ENCODE peak calls at places on chromosomes 11 and 22, in eight cellular contexts. O is K562, R is GM23248, X is endothelial cell of umbilical vein, T is PC-3, Q is OCI-LY7, I is neuronal stem cell, D is SK-N-SH. W is an unnamed sample.

GRCh38 chr11:10366568-10367331 is 61.9 kb downstream of the ADM start:
- DNase-seq in I (peak), T (peak), O (peak), R (peak), Q (peak), X (peak), D (peak), W (peak)

GRCh38 chr22:19737846-19738663 is 14.7 kb downstream of the GP1BB start:
- DNase-seq in R (no peak), I (no peak), D (no peak), O (no peak), X (no peak), Q (no peak), T (no peak), W (no peak)

GRCh38 chr11:68038226-68038717 is 553 bp upstream of the TCIRG1 start:
- DNase-seq in I (no peak), R (no peak), Q (peak), O (peak), X (peak), D (peak), T (no peak), W (no peak)

GRCh38 chr22:33952776-33953175 is 32.5 kb upstream of the LARGE1 start:
- DNase-seq in I (no peak), O (no peak), R (no peak), D (no peak), T (no peak), X (no peak), Q (no peak), W (no peak)

GRCh38 chr22:17201285-17201945 is 17.8 kb downstream of the ADA2 start:
- DNase-seq in T (peak), D (no peak), Q (no peak), I (no peak), X (peak), R (peak), O (peak), W (peak)

GRCh38 chr11:111571829-111572501 is 30.3 kb upstream of the SIK2 start:
- DNase-seq in Q (no peak), T (peak), I (no peak), X (peak), O (no peak), R (peak), D (no peak), W (no peak)

GRCh38 chr22:50621948-50622722 is 5.8 kb downstream of the ARSA start:
- DNase-seq in R (no peak), T (peak), I (no peak), O (peak), D (peak), Q (peak), X (no peak), W (no peak)

GRCh38 chr11:68974421-68975194 is 6.2 kb downstream of the MRGPRD start:
- DNase-seq in D (no peak), T (peak), I (no peak), Q (peak), O (peak), R (peak), X (peak), W (peak)

GRCh38 chr11:959027-959426 is 33.4 kb downstream of the AP2A2 start:
- DNase-seq in T (no peak), X (no peak), R (no peak), O (no peak), Q (no peak), I (no peak), D (no peak), W (peak)

GRCh38 chr11:75873417-75874148 is 58.6 kb downstream of the UVRAG start:
- DNase-seq in X (peak), I (no peak), R (no peak), Q (peak), O (no peak), D (no peak), T (no peak), W (peak)

DNA sequence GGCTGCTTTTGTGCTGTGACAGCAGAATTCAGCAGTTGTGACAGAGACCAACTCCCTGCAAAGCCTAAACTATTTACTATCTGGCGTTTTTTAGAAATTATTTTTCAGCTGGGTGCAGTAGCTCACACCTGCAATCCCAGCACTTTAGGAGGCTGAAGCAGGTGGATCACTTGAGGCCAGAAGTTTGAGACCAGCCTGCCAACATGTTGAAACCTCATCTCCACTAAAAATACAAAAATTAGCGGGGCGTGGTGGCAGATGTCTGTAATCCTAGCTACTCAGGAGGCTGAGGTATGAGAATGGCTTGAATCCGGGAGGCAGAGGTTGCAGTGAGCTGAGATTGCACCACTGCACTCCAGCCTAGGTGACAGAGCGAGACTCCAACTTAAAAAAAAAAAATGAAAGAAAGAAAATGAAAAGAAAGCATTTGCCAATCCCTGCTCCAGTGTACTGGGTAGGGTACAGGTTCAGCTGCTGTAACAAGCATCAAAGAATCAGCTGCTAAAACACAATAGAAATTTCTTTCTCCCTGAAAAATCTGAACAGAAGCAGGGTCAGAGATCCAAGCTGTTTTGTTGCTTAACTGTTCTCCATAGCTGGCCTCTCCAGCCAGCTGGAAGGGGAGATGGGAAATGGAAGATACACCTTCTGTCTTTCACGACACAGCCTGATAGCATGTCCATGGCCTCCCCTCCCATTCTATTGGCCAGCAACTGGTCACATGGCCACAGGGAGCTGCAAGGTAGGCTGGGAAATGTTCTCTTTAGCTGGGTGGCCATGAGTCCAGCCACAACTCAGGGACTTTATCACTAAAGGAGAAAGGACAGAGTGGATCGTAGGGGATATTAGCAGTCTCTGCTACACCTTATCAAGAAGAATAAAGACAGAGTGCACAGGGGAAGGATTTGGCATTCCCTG is 8.5 kb upstream of the NCF4 start:
- DNase-seq in R (no peak), I (no peak), Q (no peak), T (no peak), O (no peak), X (no peak), D (no peak), W (no peak)
- H2AFZ ChIP-seq in R (no peak), I (no peak), Q (peak), T (no peak), O (no peak), X (peak), D (no peak), W (no peak)

DNA sequence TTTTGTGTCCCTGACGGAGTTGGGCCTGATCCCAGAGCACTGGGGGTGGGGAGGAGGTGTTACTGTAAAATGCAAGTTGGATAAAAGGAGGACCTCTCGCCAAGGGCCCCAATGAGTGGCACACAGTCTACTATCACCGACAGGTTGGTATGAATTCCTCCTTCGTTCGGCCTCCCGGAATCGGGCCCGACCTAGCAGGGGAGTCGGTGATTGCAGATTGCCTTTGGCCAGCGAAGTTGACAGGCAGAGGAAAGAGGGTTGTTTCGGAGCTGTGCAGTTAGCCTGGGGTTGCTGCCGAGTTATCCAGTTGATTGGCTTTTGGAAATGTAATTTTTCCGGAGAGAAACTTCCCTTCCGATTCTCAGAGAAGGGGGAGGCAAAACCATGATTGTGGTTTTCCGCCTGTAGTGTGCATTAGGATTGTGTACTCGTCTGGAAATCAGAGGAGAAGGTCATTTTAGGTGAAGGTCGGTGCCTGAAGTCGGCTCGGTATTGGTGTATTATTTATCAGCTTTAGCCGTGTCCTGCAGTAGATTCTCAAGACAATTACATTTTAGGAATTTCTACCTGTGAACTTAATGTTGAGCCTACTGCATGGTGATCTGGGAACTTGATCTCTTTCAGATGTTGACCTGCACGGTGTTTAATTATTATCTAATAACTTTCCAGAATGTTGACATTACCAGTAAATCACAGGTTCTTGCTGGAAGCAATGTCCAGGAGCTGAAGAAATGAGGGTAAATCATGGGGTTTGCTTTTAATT is 1.1 kb downstream of the ARHGEF12 start:
- DNase-seq in O (no peak), R (peak), X (peak), I (peak), D (peak), T (peak), Q (peak), W (peak)
- H3K4me2 ChIP-seq in O (peak), R (peak), X (peak), I (peak), D (peak), T (peak), Q (peak), W (peak)

DNA sequence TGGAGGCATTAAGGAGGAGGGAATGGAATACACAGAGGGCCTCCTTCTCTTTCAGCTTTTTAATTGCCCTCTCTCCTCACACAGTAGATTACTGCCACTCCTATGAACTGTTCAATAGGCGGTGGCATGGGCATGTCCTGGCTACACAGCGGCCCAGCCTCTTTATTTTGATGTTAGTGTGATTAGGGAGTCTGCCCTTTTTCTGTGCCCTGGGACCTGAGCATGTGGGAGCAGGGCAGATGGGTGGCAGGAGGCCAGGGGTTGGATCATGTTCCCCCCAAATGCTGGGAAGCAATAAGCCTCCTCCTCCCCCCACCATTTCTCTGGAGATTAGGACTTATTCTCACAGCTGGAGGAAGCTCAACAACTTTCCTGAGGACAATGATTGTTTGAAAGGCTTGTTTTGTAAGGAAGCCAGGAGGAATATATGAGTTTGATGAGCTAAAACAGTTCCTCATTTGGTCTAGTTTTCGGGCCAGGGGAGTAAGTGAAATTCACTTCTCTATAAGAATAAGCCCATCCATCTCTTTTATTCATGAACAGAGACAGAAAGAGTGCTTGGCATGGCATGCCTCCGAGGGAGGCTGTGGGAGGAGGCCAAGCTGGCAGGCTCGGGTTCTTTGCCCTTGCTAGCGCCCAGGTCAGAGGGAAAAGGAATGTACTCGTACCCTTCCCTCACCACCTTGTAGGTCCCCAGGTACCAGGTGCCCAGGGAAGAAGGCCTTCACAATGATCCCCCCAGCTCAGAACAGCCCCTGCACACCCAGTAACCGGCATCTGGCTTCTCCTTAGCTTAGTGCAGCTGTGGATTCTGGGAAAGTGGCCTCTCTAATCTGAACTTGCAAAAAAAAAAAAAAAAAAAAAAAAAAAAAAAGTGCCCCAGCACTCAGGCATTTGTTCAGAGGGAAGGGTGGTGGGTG is 1.0 kb downstream of the HEPN1 start:
- DNase-seq in R (no peak), Q (no peak), X (no peak), O (no peak), D (peak), I (no peak), T (no peak), W (no peak)
- H2AFZ ChIP-seq in R (peak), Q (no peak), X (peak), O (no peak), D (peak), I (peak), T (no peak), W (peak)

GRCh38 chr11:108228236-108228635 is 5.4 kb downstream of the ATM start:
- DNase-seq in O (no peak), D (no peak), T (no peak), I (no peak), Q (no peak), X (no peak), R (no peak), W (no peak)

GRCh38 chr11:108223449-108224149 is 732 bp downstream of the ATM start:
- DNase-seq in R (peak), X (no peak), D (no peak), Q (peak), T (no peak), I (no peak), O (peak), W (no peak)

GRCh38 chr11:108224366-108224765 is 1.5 kb downstream of the ATM start:
- DNase-seq in X (no peak), D (no peak), T (no peak), R (no peak), Q (peak), I (no peak), O (no peak), W (no peak)

GRCh38 chr11:108224908-108225786 is 2.3 kb downstream of the ATM start:
- DNase-seq in R (peak), Q (peak), D (no peak), X (no peak), O (no peak), T (no peak), I (no peak), W (no peak)

DNA sequence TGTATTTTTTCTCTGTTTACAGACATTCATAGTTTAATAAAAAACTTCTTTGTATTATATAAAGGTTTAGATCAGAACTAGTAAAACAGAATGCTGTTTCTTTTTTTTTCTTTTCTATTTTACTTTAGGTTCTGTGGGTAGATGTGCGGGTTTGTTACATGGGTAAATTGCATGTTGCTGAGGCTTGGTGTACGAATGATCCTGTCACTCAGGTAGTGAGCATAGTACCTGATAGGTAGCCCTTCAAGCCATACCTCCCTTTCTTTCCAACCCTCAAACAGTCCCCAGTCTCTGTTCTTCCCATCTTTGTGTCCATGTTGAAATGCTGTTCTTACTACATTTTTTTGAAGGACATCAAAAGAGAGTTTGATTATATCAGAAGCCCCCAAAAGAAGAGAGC is 3.2 kb downstream of the ATM start:
- DNase-seq in O (no peak), T (no peak), I (no peak), X (no peak), D (no peak), R (no peak), Q (no peak), W (no peak)
- H3K4me2 ChIP-seq in O (peak), T (no peak), I (no peak), X (no peak), D (no peak), R (no peak), Q (peak), W (no peak)

DNA sequence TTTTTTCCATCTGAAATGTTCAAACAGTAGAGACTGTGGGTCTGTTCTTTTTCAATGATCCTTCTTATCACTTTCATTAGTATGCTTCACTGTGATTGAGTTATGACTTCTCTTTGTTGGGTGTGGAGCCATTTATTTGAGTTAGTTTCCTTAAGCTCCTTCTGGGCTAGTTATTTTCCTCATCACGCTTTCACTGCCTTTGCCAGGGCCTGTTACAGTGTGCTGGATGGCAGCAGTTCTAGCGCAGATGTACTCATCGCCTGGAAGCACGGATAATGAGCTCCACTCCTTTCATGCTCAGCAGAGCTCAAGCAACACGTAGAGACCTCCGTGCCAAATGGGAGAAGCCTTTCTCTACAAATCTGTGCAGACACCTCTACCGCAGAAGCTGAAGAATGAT is 7.0 kb upstream of the ARHGAP42 start:
- DNase-seq in D (no peak), T (no peak), I (no peak), X (no peak), O (no peak), Q (no peak), R (no peak), W (no peak)
- H2AFZ ChIP-seq in D (no peak), T (no peak), I (peak), X (no peak), O (no peak), Q (no peak), R (no peak), W (peak)

GRCh38 chr22:37669586-37669985 is 5.8 kb upstream of the LGALS1 start:
- DNase-seq in X (no peak), I (no peak), D (no peak), Q (no peak), T (no peak), R (peak), O (no peak), W (no peak)
- H3K4me2 ChIP-seq in X (no peak), I (no peak), D (no peak), Q (no peak), T (no peak), R (no peak), O (no peak), W (no peak)

GRCh38 chr11:125904678-125905077 is 370 bp downstream of the DDX25 start:
- DNase-seq in T (no peak), Q (no peak), I (no peak), R (no peak), D (no peak), O (no peak), X (no peak), W (no peak)
- H2AFZ ChIP-seq in T (no peak), Q (no peak), I (peak), R (no peak), D (no peak), O (no peak), X (no peak), W (peak)

GRCh38 chr22:29370556-29370955 is 17.8 kb downstream of the AP1B1 start:
- DNase-seq in T (no peak), I (no peak), D (no peak), O (no peak), Q (peak), R (no peak), X (no peak), W (peak)

DNA sequence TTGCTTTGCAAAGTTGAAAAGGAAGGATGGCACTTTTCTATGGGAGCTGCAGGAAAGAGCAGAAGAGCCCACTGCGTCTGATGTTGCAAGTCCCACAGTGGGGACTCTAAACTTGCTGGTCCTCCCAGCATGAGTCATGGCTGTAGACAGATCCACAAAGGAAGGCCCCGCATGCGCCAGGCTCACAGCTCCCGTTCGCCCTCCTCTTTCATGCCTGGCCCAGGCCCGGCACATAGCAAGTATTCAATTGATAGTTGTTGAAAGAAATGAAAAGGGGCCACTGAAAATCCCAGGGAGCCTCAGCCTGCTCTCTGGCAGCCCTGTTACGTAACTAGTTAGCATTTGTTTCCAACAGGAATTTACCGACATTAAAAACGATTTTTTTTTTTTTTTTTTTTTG is 18.9 kb downstream of the AP1B1 start:
- DNase-seq in R (peak), I (peak), D (no peak), X (peak), T (no peak), O (no peak), Q (no peak), W (peak)
- H3K4me2 ChIP-seq in R (peak), I (no peak), D (no peak), X (no peak), T (no peak), O (no peak), Q (peak), W (peak)

GRCh38 chr11:41659990-41660389 is 200.5 kb upstream of the LRRC4C start:
- DNase-seq in I (no peak), T (peak), X (no peak), Q (no peak), D (no peak), O (no peak), R (no peak), W (peak)
- H2AFZ ChIP-seq in I (no peak), T (peak), X (no peak), Q (no peak), D (no peak), O (no peak), R (no peak), W (peak)

W was measured in GM23338.